ENCODE peak calls at places on chromosomes 4 and X, in six cellular contexts. Y is mesendoderm, R is IMR-90, T is mesenchymal stem cell, U is neuronal stem cell, Q is H1. C is an unnamed sample.
A peak's percentile ranks its signal among the peaks of the same experiment; 100 is the strongest.

GRCh38 chrX:102837843-102838242 is 99.2 kb upstream of the RAB40AL start:
- DNase-seq in U (no peak), T (no peak), Q (no peak), R (no peak), Y (no peak), C (no peak)

GRCh38 chr4:71235321-71236206 is 103.3 kb upstream of the SLC4A4 start:
- DNase-seq in Y (no peak), U (no peak), T (no peak), R (no peak), Q (no peak), C (no peak)

GRCh38 chr4:182113774-182114173 is 129.4 kb upstream of the TENM3 start:
- DNase-seq in U (no peak), R (peak; percentile 16), Q (no peak), Y (no peak), T (no peak), C (no peak)

GRCh38 chrX:24081661-24082154 is 27.0 kb downstream of the EIF2S3 start:
- DNase-seq in Y (peak; percentile 84), Q (peak; percentile 49), T (peak; percentile 65), U (peak; percentile 3), R (peak; percentile 63), C (peak; percentile 26)

GRCh38 chrX:85992811-85993229 is 54.5 kb downstream of the CHM start:
- DNase-seq in Y (peak; percentile 71), T (peak; percentile 46), Q (no peak), R (peak; percentile 38), U (no peak), C (no peak)

GRCh38 chrX:129777218-129777768 is 2.5 kb upstream of the SASH3 start:
- DNase-seq in Y (no peak), R (no peak), T (no peak), U (no peak), Q (no peak), C (peak; percentile 5)

GRCh38 chrX:41382699-41383645 is 49.0 kb downstream of the DDX3X start:
- DNase-seq in R (peak; percentile 34), T (peak; percentile 60), Q (no peak), U (no peak), Y (peak; percentile 40), C (no peak)

GRCh38 chr4:147863111-147863747 is 131.3 kb downstream of the ARHGAP10 start:
- DNase-seq in Q (no peak), R (no peak), Y (no peak), U (no peak), T (no peak), C (no peak)

GRCh38 chr4:71222661-71223060 is 116.2 kb upstream of the SLC4A4 start:
- DNase-seq in Y (no peak), R (no peak), U (no peak), Q (no peak), T (no peak), C (no peak)

GRCh38 chr4:109998867-109999303 is 86.2 kb downstream of the EGF start:
- DNase-seq in Y (peak; percentile 67), R (peak; percentile 61), T (peak; percentile 73), U (peak; percentile 64), Q (no peak), C (peak; percentile 24)

GRCh38 chr4:75834095-75834771 is 68.0 kb downstream of the PPEF2 start:
- DNase-seq in Q (no peak), T (no peak), R (no peak), Y (no peak), U (no peak), C (no peak)

GRCh38 chr4:136121431-136121830 is 1410.9 kb downstream of the PCDH18 start:
- DNase-seq in R (no peak), T (no peak), Q (no peak), U (no peak), Y (no peak), C (no peak)

GRCh38 chr4:167031534-167032156 is 202.6 kb downstream of the SPOCK3 start:
- DNase-seq in R (peak; percentile 5), U (no peak), T (peak; percentile 46), Q (no peak), Y (no peak), C (no peak)

GRCh38 chrX:150769408-150769807 is 76.2 kb downstream of the MTMR1 start:
- DNase-seq in T (no peak), U (no peak), Q (no peak), R (no peak), Y (no peak), C (no peak)

GRCh38 chr4:146661368-146661767 is 22.7 kb downstream of the POU4F2 start:
- DNase-seq in T (no peak), U (no peak), R (no peak), Y (no peak), Q (no peak), C (no peak)

GRCh38 chr4:112075129-112075753 is 70.0 kb upstream of the FAM241A start:
- DNase-seq in R (peak; percentile 66), U (peak; percentile 32), T (peak; percentile 71), Y (peak; percentile 71), Q (no peak), C (no peak)

GRCh38 chr4:8861576-8862279 is 9.9 kb downstream of the HMX1 start:
- DNase-seq in Q (no peak), R (no peak), Y (peak; percentile 75), T (no peak), U (no peak), C (no peak)

GRCh38 chr4:69995526-69996016 is at the start of gene STATH:
- DNase-seq in Y (no peak), R (no peak), Q (no peak), T (no peak), U (no peak), C (no peak)

GRCh38 chr4:27062256-27062655 is 201.6 kb downstream of the STIM2 start:
- DNase-seq in Y (no peak), T (no peak), Q (peak; percentile 32), R (no peak), U (no peak), C (no peak)

GRCh38 chr4:118279328-118279727 is 73.5 kb downstream of the PRSS12 start:
- DNase-seq in Q (no peak), U (no peak), R (no peak), Y (no peak), T (no peak), C (peak; percentile 16)

GRCh38 chr4:39497909-39498723 is 29.1 kb downstream of the UGDH start:
- DNase-seq in R (no peak), Y (no peak), T (no peak), Q (peak; percentile 32), U (no peak), C (peak; percentile 18)

GRCh38 chrX:86295293-86295692 is 147.0 kb downstream of the DACH2 start:
- DNase-seq in T (no peak), Q (no peak), U (no peak), Y (no peak), R (no peak), C (no peak)

GRCh38 chr4:186216465-186217024 is 10.8 kb upstream of the KLKB1 start:
- DNase-seq in R (no peak), T (no peak), Y (no peak), U (no peak), Q (no peak), C (no peak)

GRCh38 chr4:149264093-149264733 is 551.4 kb downstream of the IQCM start:
- DNase-seq in Y (peak; percentile 73), U (peak; percentile 26), Q (peak; percentile 48), R (peak; percentile 74), T (peak; percentile 48), C (peak; percentile 23)

GRCh38 chrX:106300656-106301055 is 132.6 kb downstream of the PWWP3B start:
- DNase-seq in Y (no peak), R (no peak), U (no peak), T (no peak), Q (no peak), C (peak; percentile 70)

GRCh38 chr4:148445903-148446261 is 3.7 kb upstream of the NR3C2 start:
- DNase-seq in T (no peak), R (no peak), Y (peak; percentile 27), U (peak; percentile 27), Q (no peak), C (no peak)

GRCh38 chr4:145796338-145796737 is 116.4 kb downstream of the C4orf51 start:
- DNase-seq in Q (no peak), R (no peak), T (no peak), U (no peak), Y (no peak), C (no peak)

GRCh38 chr4:93184093-93184492 is 644.5 kb upstream of the ATOH1 start:
- DNase-seq in T (no peak), U (no peak), R (no peak), Q (no peak), Y (no peak), C (no peak)

GRCh38 chr4:3422241-3422801 is 19.4 kb upstream of the HGFAC start:
- DNase-seq in Q (no peak), R (no peak), T (no peak), U (no peak), Y (no peak), C (no peak)
- H3K36me3 ChIP-seq in Q (no peaks in the 10 kb centered on the region), R (peaks cover 27% of the 10 kb centered on the region), T (peaks cover 73% of the 10 kb centered on the region), U (peaks cover 21% of the 10 kb centered on the region), Y (no peaks in the 10 kb centered on the region), C (peaks cover 10% of the 10 kb centered on the region)

DNA sequence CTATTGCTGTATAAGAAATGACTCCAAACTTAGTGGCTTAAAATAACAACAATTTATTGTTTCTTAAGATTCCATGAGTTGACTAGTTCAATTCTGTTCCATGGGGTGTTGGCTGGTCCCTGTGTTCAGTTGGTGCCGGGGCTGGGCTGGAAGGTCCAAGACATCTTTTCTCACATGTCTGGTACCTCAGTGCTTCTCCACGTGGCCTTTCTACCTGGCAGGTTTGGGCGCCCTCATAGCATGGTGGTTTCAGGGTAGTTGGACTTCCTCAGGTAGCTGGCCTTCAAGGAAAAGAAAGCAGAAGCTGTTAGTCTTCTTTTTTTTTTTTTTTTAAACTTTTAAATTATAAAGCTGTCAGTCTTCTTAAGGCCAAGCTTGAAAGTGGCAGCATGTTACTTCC is 104.6 kb upstream of the LIMCH1 start:
- DNase-seq in T (no peak), Q (no peak), Y (no peak), U (no peak), R (no peak), C (no peak)
- H4K8ac ChIP-seq in T (no peak overlapping the region), Q (peak overlapping the region; percentile 72), Y (no peak overlapping the region), U (no peak overlapping the region), R (no peak overlapping the region), C (peak overlapping the region; percentile 73)

GRCh38 chrX:68835468-68835867 is 6.6 kb downstream of the EFNB1 start:
- DNase-seq in R (no peak), T (no peak), U (no peak), Q (peak; percentile 7), Y (no peak), C (no peak)
- H3K36me3 ChIP-seq in R (peaks cover 9% of the 10 kb centered on the region), T (peaks cover 20% of the 10 kb centered on the region), U (peaks cover 21% of the 10 kb centered on the region), Q (no peaks in the 10 kb centered on the region), Y (no peaks in the 10 kb centered on the region), C (peaks cover 9% of the 10 kb centered on the region)

GRCh38 chr4:19721587-19721986 is 530.1 kb upstream of the SLIT2 start:
- DNase-seq in Q (no peak), R (no peak), U (no peak), Y (peak; percentile 73), T (no peak), C (no peak)

GRCh38 chr4:19727141-19727540 is 524.6 kb upstream of the SLIT2 start:
- DNase-seq in Y (no peak), Q (no peak), U (no peak), T (no peak), R (no peak), C (no peak)

GRCh38 chr4:19725130-19725529 is 526.6 kb upstream of the SLIT2 start:
- DNase-seq in Q (no peak), R (peak; percentile 12), U (no peak), Y (no peak), T (no peak), C (no peak)

DNA sequence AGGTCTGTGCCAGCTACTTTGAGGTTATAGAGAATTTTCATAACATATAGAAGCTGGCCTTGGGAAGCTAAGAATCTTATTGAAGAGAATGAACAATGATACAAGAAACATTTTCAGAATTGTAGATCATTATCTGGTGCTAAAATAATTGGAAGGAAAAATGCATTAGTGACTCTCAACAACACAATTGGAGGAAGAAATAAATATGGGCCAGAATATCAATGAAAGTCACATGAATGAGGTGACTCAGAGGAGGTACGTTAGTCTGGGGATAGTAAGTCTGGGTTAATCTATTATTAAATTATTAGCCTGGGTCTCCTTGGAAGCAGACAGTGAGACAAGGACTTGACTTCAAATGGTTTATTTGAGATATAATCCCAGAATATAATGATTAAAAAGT is 529.3 kb upstream of the SLIT2 start:
- DNase-seq in T (no peak), R (no peak), Y (no peak), U (no peak), Q (no peak), C (no peak)
- H4K8ac ChIP-seq in T (no peak overlapping the region), R (no peak overlapping the region), Y (no peak overlapping the region), U (no peak overlapping the region), Q (no peak overlapping the region), C (no peak overlapping the region)